ENCODE peak calls at places on chromosomes 3 and 15, in nine cellular contexts. S is stomach, X is brain microvascular endothelial cell, H is aorta, U is vagina, W is heart right ventricle, Z is PC-3, O is mesendoderm, K is body of pancreas. J is an unnamed sample.

GRCh38 chr3:178960191-178960590 is 111.4 kb downstream of the ZMAT3 start:
- DNase-seq in S (no peak), X (no peak), H (no peak), U (no peak), W (no peak), Z (no peak), O (no peak), K (no peak), J (no peak)

GRCh38 chr3:151312972-151313371 is 3.6 kb downstream of the GPR87 start:
- DNase-seq in S (no peak), X (no peak), H (no peak), U (no peak), W (no peak), Z (no peak), O (no peak), K (no peak), J (no peak)

GRCh38 chr15:28907338-28907961 is 21.7 kb downstream of the APBA2 start:
- DNase-seq in S (no peak), X (no peak), H (no peak), U (no peak), W (no peak), Z (no peak), O (no peak), K (no peak), J (peak; percentile 8)

GRCh38 chr15:67945951-67946700 is 106.3 kb upstream of the RNU6-1 start:
- DNase-seq in S (no peak), X (peak; percentile 26), H (no peak), U (no peak), W (peak; percentile 22), Z (peak; percentile 63), O (peak; percentile 99), K (no peak), J (peak; percentile 46)

GRCh38 chr3:170910542-170910941 is 2.1 kb upstream of the EIF5A2 start:
- DNase-seq in S (no peak), X (no peak), H (no peak), U (no peak), W (no peak), Z (peak; percentile 64), O (no peak), K (no peak), J (no peak)

GRCh38 chr3:112685956-112686355 is 45.0 kb upstream of the CCDC80 start:
- DNase-seq in S (no peak), X (no peak), H (no peak), U (no peak), W (no peak), Z (no peak), O (no peak), K (no peak), J (no peak)

GRCh38 chr3:177776656-177777055 is 579.4 kb upstream of the TBL1XR1 start:
- DNase-seq in S (no peak), X (peak; percentile 87), H (no peak), U (no peak), W (no peak), Z (peak; percentile 94), O (peak; percentile 90), K (no peak), J (no peak)

GRCh38 chr15:56586206-56586605 is 121.3 kb upstream of the MNS1 start:
- DNase-seq in S (no peak), X (no peak), H (no peak), U (no peak), W (no peak), Z (no peak), O (no peak), K (no peak), J (no peak)

GRCh38 chr15:100686725-100687488 is 84.5 kb downstream of the ASB7 start:
- DNase-seq in S (no peak), X (peak; percentile 43), H (no peak), U (no peak), W (no peak), Z (peak; percentile 90), O (no peak), K (no peak), J (no peak)

GRCh38 chr15:48644827-48645557 is 517 bp downstream of the FBN1 start:
- DNase-seq in S (no peak), X (no peak), H (peak; percentile 77), U (no peak), W (peak; percentile 42), Z (peak; percentile 37), O (peak; percentile 84), K (peak; percentile 15), J (peak; percentile 79)

GRCh38 chr15:33454996-33455395 is 144.2 kb downstream of the RYR3 start:
- DNase-seq in S (no peak), X (no peak), H (no peak), U (no peak), W (no peak), Z (no peak), O (no peak), K (no peak), J (no peak)

GRCh38 chr3:127699946-127700300 is 27.2 kb downstream of the ABTB1 start:
- DNase-seq in S (no peak), X (no peak), H (peak; percentile 17), U (no peak), W (no peak), Z (no peak), O (no peak), K (no peak), J (no peak)

GRCh38 chr3:125054436-125055164 is 1.2 kb downstream of the HEG1 start:
- DNase-seq in S (no peak), X (peak; percentile 42), H (no peak), U (no peak), W (no peak), Z (peak; percentile 38), O (no peak), K (no peak), J (peak; percentile 73)

GRCh38 chr3:143529018-143529478 is 319.2 kb downstream of the SLC9A9 start:
- DNase-seq in S (no peak), X (no peak), H (peak; percentile 52), U (no peak), W (no peak), Z (no peak), O (no peak), K (no peak), J (no peak)

GRCh38 chr15:74621546-74621920 is 5.9 kb downstream of the CLK3 start:
- DNase-seq in S (no peak), X (no peak), H (no peak), U (no peak), W (no peak), Z (no peak), O (no peak), K (no peak), J (peak; percentile 52)
- H3K36me3 ChIP-seq in S (peaks cover 84% of the 10 kb centered on the region), X (peaks cover 64% of the 10 kb centered on the region), H (peaks cover 20% of the 10 kb centered on the region), U (peaks cover 72% of the 10 kb centered on the region), W (peaks cover 65% of the 10 kb centered on the region), Z (peaks cover 69% of the 10 kb centered on the region), O (peaks cover 7% of the 10 kb centered on the region), K (peaks cover 52% of the 10 kb centered on the region), J (peaks cover 56% of the 10 kb centered on the region)

GRCh38 chr3:14489641-14490040 is 50.5 kb downstream of the GRIP2 start:
- DNase-seq in S (no peak), X (no peak), H (peak; percentile 17), U (no peak), W (no peak), Z (no peak), O (no peak), K (no peak), J (no peak)

GRCh38 chr3:14486460-14486859 is 53.7 kb downstream of the GRIP2 start:
- DNase-seq in S (no peak), X (no peak), H (peak; percentile 4), U (no peak), W (no peak), Z (no peak), O (no peak), K (no peak), J (no peak)

GRCh38 chr3:14488286-14489036 is 51.7 kb downstream of the GRIP2 start:
- DNase-seq in S (no peak), X (no peak), H (peak; percentile 39), U (no peak), W (no peak), Z (no peak), O (no peak), K (no peak), J (no peak)

GRCh38 chr3:14487086-14487485 is 53.1 kb downstream of the GRIP2 start:
- DNase-seq in S (no peak), X (no peak), H (peak; percentile 17), U (no peak), W (no peak), Z (no peak), O (no peak), K (no peak), J (no peak)

GRCh38 chr3:14487821-14488220 is 52.3 kb downstream of the GRIP2 start:
- DNase-seq in S (no peak), X (no peak), H (no peak), U (no peak), W (no peak), Z (no peak), O (no peak), K (no peak), J (no peak)
- H3K36me3 ChIP-seq in S (peaks cover 60% of the 10 kb centered on the region), X (peaks cover 17% of the 10 kb centered on the region), H (peaks cover 2% of the 10 kb centered on the region), U (peaks cover 9% of the 10 kb centered on the region), W (peaks cover 14% of the 10 kb centered on the region), Z (peaks cover 4% of the 10 kb centered on the region), O (peaks cover 2% of the 10 kb centered on the region), K (no peaks in the 10 kb centered on the region), J (peaks cover 30% of the 10 kb centered on the region)

GRCh38 chr3:32570426-32571191 is at the start of gene DYNC1LI1:
- DNase-seq in S (peak; percentile 95), X (peak; percentile 92), H (peak; percentile 97), U (no peak), W (peak; percentile 95), Z (peak; percentile 95), O (peak; percentile 96), K (peak; percentile 95), J (peak; percentile 96)

GRCh38 chr3:32571192-32571485 is 481 bp upstream of the DYNC1LI1 start:
- DNase-seq in S (no peak), X (no peak), H (no peak), U (no peak), W (no peak), Z (no peak), O (no peak), K (no peak), J (no peak)

GRCh38 chr3:32569540-32570425 is 875 bp downstream of the DYNC1LI1 start:
- DNase-seq in S (peak; percentile 67), X (peak; percentile 41), H (peak; percentile 69), U (no peak), W (peak; percentile 44), Z (peak; percentile 57), O (peak; percentile 92), K (peak; percentile 64), J (peak; percentile 89)

GRCh38 chr3:32564195-32564594 is 6.5 kb downstream of the DYNC1LI1 start:
- DNase-seq in S (no peak), X (no peak), H (no peak), U (no peak), W (no peak), Z (no peak), O (no peak), K (no peak), J (no peak)

DNA sequence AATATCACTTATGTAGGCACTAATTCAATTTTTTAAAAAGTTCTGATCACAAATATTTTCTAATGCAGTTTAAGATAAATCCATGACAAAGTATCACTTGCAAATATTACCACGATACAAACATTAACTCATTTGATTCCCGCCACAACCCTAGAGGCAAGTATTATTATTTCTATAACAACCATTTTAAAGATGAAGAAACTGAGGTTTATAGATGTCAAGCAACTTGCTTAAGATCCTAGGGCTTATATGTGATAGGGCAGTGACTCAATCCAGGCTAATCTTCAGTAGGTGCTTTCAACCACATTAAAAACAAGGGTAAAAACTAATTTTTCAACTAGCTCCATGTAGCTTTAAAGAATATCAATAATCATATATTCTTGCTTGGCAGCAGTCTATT is 1.7 kb downstream of the DYNC1LI1 start:
- DNase-seq in S (no peak), X (no peak), H (no peak), U (no peak), W (no peak), Z (no peak), O (no peak), K (no peak), J (no peak)
- H3K36me3 ChIP-seq in S (peaks cover 11% of the 10 kb centered on the region), X (peaks cover 5% of the 10 kb centered on the region), H (no peaks in the 10 kb centered on the region), U (no peaks in the 10 kb centered on the region), W (no peaks in the 10 kb centered on the region), Z (peaks cover 4% of the 10 kb centered on the region), O (no peaks in the 10 kb centered on the region), K (no peaks in the 10 kb centered on the region), J (peaks cover 1% of the 10 kb centered on the region)

GRCh38 chr3:46680298-46680826 is 13.1 kb downstream of the ALS2CL start:
- DNase-seq in S (no peak), X (no peak), H (no peak), U (no peak), W (no peak), Z (no peak), O (no peak), K (no peak), J (no peak)
- H3K36me3 ChIP-seq in S (peaks cover 35% of the 10 kb centered on the region), X (no peaks in the 10 kb centered on the region), H (peaks cover 2% of the 10 kb centered on the region), U (peaks cover 5% of the 10 kb centered on the region), W (peaks cover 33% of the 10 kb centered on the region), Z (peaks cover 2% of the 10 kb centered on the region), O (no peaks in the 10 kb centered on the region), K (peaks cover 3% of the 10 kb centered on the region), J (no peaks in the 10 kb centered on the region)

J was measured in H7.